ENCODE peak calls at places on chromosomes 2 and 18, in seven cellular contexts. One of them, this sample, is unnamed.
A peak's percentile ranks its signal among the peaks of the same experiment; 100 is the strongest.

GRCh38 chr2:239832995-239833727 is 192.0 kb downstream of the NDUFA10 start:
- DNase-seq in K562: no peak
- DNase-seq in HepG2: no peak
- DNase-seq in HCT116: no peak
- DNase-seq in SK-N-SH: peak; percentile 5
- DNase-seq in H1: peak; percentile 35
- DNase-seq in GM12878: no peak
- DNase-seq in this sample: no peak

GRCh38 chr2:138312061-138312460 is 189.5 kb upstream of the SPOPL start:
- DNase-seq in K562: no peak
- DNase-seq in HepG2: no peak
- DNase-seq in HCT116: no peak
- DNase-seq in SK-N-SH: no peak
- DNase-seq in GM12878: no peak
- DNase-seq in H1: no peak
- DNase-seq in this sample: no peak

GRCh38 chr2:165632594-165632993 is 161.5 kb downstream of the GALNT3 start:
- DNase-seq in GM12878: no peak
- DNase-seq in H1: no peak
- DNase-seq in SK-N-SH: peak; percentile 19
- DNase-seq in K562: no peak
- DNase-seq in HCT116: no peak
- DNase-seq in HepG2: no peak
- DNase-seq in this sample: no peak

GRCh38 chr2:239819974-239820555 is 205.1 kb downstream of the NDUFA10 start:
- DNase-seq in H1: no peak
- DNase-seq in HCT116: no peak
- DNase-seq in GM12878: no peak
- DNase-seq in SK-N-SH: peak; percentile 64
- DNase-seq in K562: peak; percentile 11
- DNase-seq in HepG2: no peak
- DNase-seq in this sample: no peak

GRCh38 chr2:218291318-218291933 is 877 bp downstream of the TMBIM1 start:
- DNase-seq in HepG2: no peak
- DNase-seq in K562: no peak
- DNase-seq in SK-N-SH: no peak
- DNase-seq in HCT116: no peak
- DNase-seq in GM12878: no peak
- DNase-seq in H1: no peak
- DNase-seq in this sample: no peak

GRCh38 chr2:197028230-197028629 is 101.7 kb upstream of the PGAP1 start:
- DNase-seq in SK-N-SH: no peak
- DNase-seq in HepG2: peak; percentile 72
- DNase-seq in HCT116: peak; percentile 73
- DNase-seq in H1: no peak
- DNase-seq in GM12878: no peak
- DNase-seq in K562: no peak
- DNase-seq in this sample: peak; percentile 1

GRCh38 chr2:223027442-223027841 is 24.5 kb upstream of the KCNE4 start:
- DNase-seq in HepG2: no peak
- DNase-seq in K562: no peak
- DNase-seq in SK-N-SH: no peak
- DNase-seq in HCT116: no peak
- DNase-seq in H1: no peak
- DNase-seq in GM12878: no peak
- DNase-seq in this sample: no peak

GRCh38 chr2:226544581-226545210 is 254.9 kb downstream of the IRS1 start:
- DNase-seq in HCT116: no peak
- DNase-seq in GM12878: no peak
- DNase-seq in HepG2: no peak
- DNase-seq in SK-N-SH: no peak
- DNase-seq in K562: no peak
- DNase-seq in H1: no peak
- DNase-seq in this sample: no peak

GRCh38 chr18:58117685-58118403 is 73.8 kb downstream of the NEDD4L start:
- DNase-seq in SK-N-SH: no peak
- DNase-seq in HepG2: peak; percentile 69
- DNase-seq in GM12878: no peak
- DNase-seq in K562: peak; percentile 73
- DNase-seq in HCT116: peak; percentile 34
- DNase-seq in H1: no peak
- DNase-seq in this sample: no peak

GRCh38 chr18:32893915-32894314 is 121.1 kb upstream of the KLHL14 start:
- DNase-seq in HCT116: no peak
- DNase-seq in GM12878: no peak
- DNase-seq in H1: no peak
- DNase-seq in K562: no peak
- DNase-seq in SK-N-SH: peak; percentile 1
- DNase-seq in HepG2: peak; percentile 45
- DNase-seq in this sample: no peak

GRCh38 chr2:201220102-201220570 is 37.2 kb downstream of the CASP10 start:
- DNase-seq in SK-N-SH: peak; percentile 27
- DNase-seq in K562: peak; percentile 28
- DNase-seq in HepG2: no peak
- DNase-seq in GM12878: no peak
- DNase-seq in H1: no peak
- DNase-seq in HCT116: no peak
- DNase-seq in this sample: no peak

GRCh38 chr18:22314406-22314805 is 103.3 kb downstream of the CTAGE1 start:
- DNase-seq in H1: no peak
- DNase-seq in SK-N-SH: no peak
- DNase-seq in HepG2: no peak
- DNase-seq in K562: no peak
- DNase-seq in HCT116: no peak
- DNase-seq in GM12878: no peak
- DNase-seq in this sample: no peak

GRCh38 chr2:19682493-19682892 is 219.3 kb downstream of the TTC32 start:
- DNase-seq in SK-N-SH: no peak
- DNase-seq in HepG2: no peak
- DNase-seq in HCT116: no peak
- DNase-seq in K562: no peak
- DNase-seq in GM12878: no peak
- DNase-seq in H1: no peak
- DNase-seq in this sample: no peak

GRCh38 chr2:205889073-205889472 is 196.9 kb downstream of the INO80D start:
- DNase-seq in HepG2: no peak
- DNase-seq in K562: no peak
- DNase-seq in GM12878: no peak
- DNase-seq in H1: no peak
- DNase-seq in HCT116: no peak
- DNase-seq in SK-N-SH: no peak
- DNase-seq in this sample: no peak

GRCh38 chr2:46336560-46336959 is 39.4 kb downstream of the EPAS1 start:
- DNase-seq in GM12878: no peak
- DNase-seq in K562: no peak
- DNase-seq in HCT116: no peak
- DNase-seq in HepG2: no peak
- DNase-seq in SK-N-SH: no peak
- DNase-seq in H1: no peak
- DNase-seq in this sample: no peak

GRCh38 chr2:158687315-158687714 is 107.8 kb upstream of the DAPL1 start:
- DNase-seq in SK-N-SH: no peak
- DNase-seq in HepG2: no peak
- DNase-seq in HCT116: no peak
- DNase-seq in GM12878: no peak
- DNase-seq in H1: no peak
- DNase-seq in K562: no peak
- DNase-seq in this sample: no peak

GRCh38 chr2:158686166-158686792 is 108.8 kb upstream of the DAPL1 start:
- DNase-seq in HCT116: no peak
- DNase-seq in HepG2: no peak
- DNase-seq in SK-N-SH: peak; percentile 36
- DNase-seq in H1: no peak
- DNase-seq in K562: no peak
- DNase-seq in GM12878: no peak
- DNase-seq in this sample: no peak

GRCh38 chr2:158688722-158689121 is 106.4 kb upstream of the DAPL1 start:
- DNase-seq in K562: no peak
- DNase-seq in SK-N-SH: no peak
- DNase-seq in GM12878: no peak
- DNase-seq in H1: no peak
- DNase-seq in HepG2: no peak
- DNase-seq in HCT116: no peak
- DNase-seq in this sample: no peak

GRCh38 chr2:158681816-158682215 is 113.3 kb upstream of the DAPL1 start:
- DNase-seq in K562: no peak
- DNase-seq in H1: no peak
- DNase-seq in HCT116: no peak
- DNase-seq in SK-N-SH: no peak
- DNase-seq in GM12878: no peak
- DNase-seq in HepG2: no peak
- DNase-seq in this sample: no peak

DNA sequence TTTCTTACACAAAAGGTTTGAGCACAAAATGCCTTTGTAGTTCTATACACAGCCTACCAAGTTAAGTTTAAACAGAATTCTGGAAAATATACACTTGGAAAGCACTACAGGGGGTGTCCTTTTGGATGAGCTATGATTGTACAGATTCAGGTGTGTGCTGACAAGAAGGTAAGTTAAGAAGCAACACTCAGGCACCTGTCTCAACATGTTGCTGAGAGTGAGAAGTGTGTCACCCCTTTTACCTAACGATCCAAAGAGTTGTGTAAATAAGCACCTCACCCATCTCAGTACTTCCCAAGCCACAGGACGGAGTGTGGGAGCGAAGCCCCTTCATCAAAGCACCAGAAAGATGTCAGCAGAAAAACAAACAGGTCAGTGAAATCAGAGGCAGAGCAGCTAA is 109.5 kb upstream of the DAPL1 start:
- DNase-seq in HCT116: no peak
- DNase-seq in HepG2: no peak
- DNase-seq in SK-N-SH: no peak
- DNase-seq in H1: no peak
- DNase-seq in K562: no peak
- DNase-seq in GM12878: no peak
- DNase-seq in this sample: no peak
- TF ChIP-seq JUND in HCT116: no peak
- TF ChIP-seq JUND in HepG2: no peak
- TF ChIP-seq JUND in SK-N-SH: no peak
- TF ChIP-seq JUND in H1: no peak
- TF ChIP-seq JUND in K562: no peak
- TF ChIP-seq JUND in GM12878: no peak
- TF ChIP-seq JUND in this sample: no peak

DNA sequence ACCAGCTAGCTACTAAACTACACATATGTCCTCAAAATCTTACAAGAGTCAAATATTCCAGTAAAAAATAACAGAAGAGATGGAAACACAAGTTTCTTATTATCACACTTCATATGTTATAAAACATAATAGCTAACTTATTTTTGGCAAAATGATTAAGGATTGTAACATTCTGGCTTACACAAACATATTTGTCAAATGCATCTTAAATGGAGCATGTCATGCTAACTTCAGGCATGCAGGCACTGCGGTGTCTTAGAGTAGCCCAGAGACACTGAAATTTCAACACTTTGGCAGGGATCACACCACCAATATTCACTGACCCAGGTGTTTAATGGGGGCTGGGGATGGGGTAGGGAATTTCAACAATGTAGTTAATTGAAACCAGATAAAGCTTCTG is 51.6 kb downstream of the LDAH start:
- DNase-seq in HCT116: no peak
- DNase-seq in SK-N-SH: no peak
- DNase-seq in HepG2: no peak
- DNase-seq in H1: no peak
- DNase-seq in K562: no peak
- DNase-seq in GM12878: no peak
- DNase-seq in this sample: no peak
- TF ChIP-seq JUND in HCT116: no peak
- TF ChIP-seq JUND in SK-N-SH: no peak
- TF ChIP-seq JUND in HepG2: no peak
- TF ChIP-seq JUND in H1: no peak
- TF ChIP-seq JUND in K562: no peak
- TF ChIP-seq JUND in GM12878: no peak
- TF ChIP-seq JUND in this sample: no peak

DNA sequence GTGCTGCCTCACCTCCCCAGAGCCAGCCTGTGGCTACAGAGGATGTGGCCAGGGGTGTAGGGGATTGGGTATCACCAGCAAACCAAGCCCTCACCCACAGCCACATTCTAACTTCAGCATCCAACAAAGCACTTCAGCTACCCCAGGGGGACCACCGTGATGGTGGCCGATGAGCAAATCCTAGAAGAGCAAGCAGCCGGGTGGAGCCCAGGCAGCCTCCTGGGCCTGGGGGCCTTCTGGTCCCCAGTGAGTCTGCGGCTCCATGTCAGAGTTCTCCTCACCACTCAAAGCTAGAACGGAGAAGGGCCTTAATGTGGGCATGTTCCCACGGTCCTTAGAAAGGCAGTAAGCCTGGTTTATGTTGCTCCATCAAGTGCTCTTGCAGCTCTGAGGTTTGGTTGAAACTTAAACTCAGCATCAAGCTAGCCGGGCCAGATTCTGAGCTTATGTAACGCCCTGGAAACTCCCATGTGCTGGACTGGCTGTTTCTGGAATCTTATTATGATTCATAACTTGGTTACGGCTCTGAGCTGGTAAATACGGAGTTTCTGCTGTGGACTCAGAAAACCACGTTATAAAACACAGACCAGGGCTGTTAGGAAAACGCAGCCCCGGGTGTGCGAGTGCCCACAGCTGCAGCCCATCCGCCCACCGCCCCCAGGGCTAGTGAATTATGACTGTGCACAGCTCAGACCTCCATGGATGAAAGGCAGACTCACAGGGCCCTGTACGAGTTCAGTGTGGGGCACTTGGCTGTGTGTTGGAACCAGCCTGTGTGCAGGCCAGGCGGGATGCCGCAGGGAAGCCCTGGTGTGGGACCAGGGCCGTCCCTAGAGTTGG is 99.8 kb downstream of the SEPTIN10 start:
- DNase-seq in HepG2: no peak
- DNase-seq in K562: no peak
- DNase-seq in H1: no peak
- DNase-seq in SK-N-SH: peak; percentile 62
- DNase-seq in GM12878: peak; percentile 95
- DNase-seq in HCT116: no peak
- DNase-seq in this sample: no peak
- TF ChIP-seq JUND in HepG2: no peak
- TF ChIP-seq JUND in K562: no peak
- TF ChIP-seq JUND in H1: no peak
- TF ChIP-seq JUND in SK-N-SH: no peak
- TF ChIP-seq JUND in GM12878: peak; percentile 30
- TF ChIP-seq JUND in HCT116: no peak
- TF ChIP-seq JUND in this sample: no peak

DNA sequence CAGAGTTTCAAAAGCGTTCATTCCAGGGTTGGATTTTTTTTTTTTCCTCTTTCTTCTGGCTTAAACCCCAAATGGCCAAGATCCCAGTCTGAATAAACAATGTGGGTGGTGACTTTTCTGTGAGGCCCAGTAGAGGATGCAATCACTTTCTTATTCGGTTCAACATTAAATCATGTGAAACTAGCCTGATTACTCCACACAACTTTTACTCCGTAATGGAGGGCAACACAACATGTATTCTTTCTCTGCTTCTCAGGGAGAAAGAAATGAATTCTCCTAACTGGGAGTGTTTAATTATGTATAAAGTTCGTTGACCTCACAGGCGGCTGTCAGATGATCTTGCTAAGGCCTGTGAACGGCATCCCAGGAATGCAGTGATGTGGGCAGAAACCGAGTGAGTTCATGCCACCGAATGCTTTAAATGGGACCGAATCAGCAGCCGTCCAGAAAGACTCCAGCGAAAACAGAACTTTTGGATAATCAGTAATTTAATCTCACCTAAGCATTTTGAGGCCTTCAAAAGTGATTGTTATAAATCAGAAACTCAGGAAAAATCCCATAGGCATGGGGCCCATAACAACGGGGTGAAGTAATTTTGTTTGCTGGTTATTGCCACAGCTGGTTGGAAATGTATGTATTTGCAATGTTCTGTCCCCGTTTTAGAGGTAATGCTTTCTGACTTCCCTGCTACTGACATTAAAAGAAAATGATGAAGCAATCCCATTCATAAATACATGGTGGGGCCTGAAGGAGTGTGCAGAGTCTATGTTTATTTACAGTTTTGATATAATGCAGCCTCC is 81.5 kb downstream of the BCL2 start:
- DNase-seq in HCT116: peak; percentile 31
- DNase-seq in H1: no peak
- DNase-seq in SK-N-SH: no peak
- DNase-seq in HepG2: peak; percentile 67
- DNase-seq in GM12878: no peak
- DNase-seq in K562: no peak
- DNase-seq in this sample: peak; percentile 13
- TF ChIP-seq JUND in HCT116: no peak
- TF ChIP-seq JUND in H1: no peak
- TF ChIP-seq JUND in SK-N-SH: no peak
- TF ChIP-seq JUND in HepG2: no peak
- TF ChIP-seq JUND in GM12878: no peak
- TF ChIP-seq JUND in K562: no peak
- TF ChIP-seq JUND in this sample: no peak